ENCODE peak calls at places on chromosomes 4 and X, in seven cellular contexts. One of them, this sample, is unnamed.

GRCh38 chr4:173128199-173128890 is 40.3 kb upstream of the GALNT7 start:
- DNase-seq in WERI-Rb-1: no peak
- DNase-seq in upper lobe of right lung: no peak
- DNase-seq in heart left ventricle: no peak
- DNase-seq in cardiac muscle cell: no peak
- DNase-seq in breast epithelium: no peak
- DNase-seq in Karpas-422: no peak
- DNase-seq in this sample: no peak

GRCh38 chr4:169079942-169080827 is 70.1 kb upstream of the CBR4 start:
- DNase-seq in WERI-Rb-1: no peak
- DNase-seq in upper lobe of right lung: peak; percentile 66
- DNase-seq in heart left ventricle: peak; percentile 34
- DNase-seq in cardiac muscle cell: no peak
- DNase-seq in breast epithelium: peak; percentile 56
- DNase-seq in Karpas-422: no peak
- DNase-seq in this sample: no peak

GRCh38 chr4:74671074-74671698 is 123.1 kb downstream of the BTC start:
- DNase-seq in WERI-Rb-1: peak; percentile 61
- DNase-seq in upper lobe of right lung: no peak
- DNase-seq in heart left ventricle: no peak
- DNase-seq in cardiac muscle cell: peak; percentile 67
- DNase-seq in breast epithelium: no peak
- DNase-seq in Karpas-422: peak; percentile 71
- DNase-seq in this sample: no peak

GRCh38 chr4:154189346-154189745 is 302.3 kb downstream of the DCHS2 start:
- DNase-seq in WERI-Rb-1: no peak
- DNase-seq in upper lobe of right lung: no peak
- DNase-seq in heart left ventricle: no peak
- DNase-seq in cardiac muscle cell: no peak
- DNase-seq in breast epithelium: no peak
- DNase-seq in Karpas-422: no peak
- DNase-seq in this sample: no peak

GRCh38 chr4:80963051-80963450 is 67.5 kb upstream of the BMP3 start:
- DNase-seq in WERI-Rb-1: no peak
- DNase-seq in upper lobe of right lung: no peak
- DNase-seq in heart left ventricle: no peak
- DNase-seq in cardiac muscle cell: no peak
- DNase-seq in breast epithelium: no peak
- DNase-seq in Karpas-422: no peak
- DNase-seq in this sample: no peak

GRCh38 chr4:139872274-139872673 is 206.7 kb downstream of the MGST2 start:
- DNase-seq in WERI-Rb-1: no peak
- DNase-seq in upper lobe of right lung: no peak
- DNase-seq in heart left ventricle: no peak
- DNase-seq in cardiac muscle cell: no peak
- DNase-seq in breast epithelium: no peak
- DNase-seq in Karpas-422: peak; percentile 67
- DNase-seq in this sample: no peak

GRCh38 chrX:64977051-64977450 is 801 bp upstream of the ZC4H2 start:
- DNase-seq in WERI-Rb-1: no peak
- DNase-seq in upper lobe of right lung: no peak
- DNase-seq in heart left ventricle: no peak
- DNase-seq in cardiac muscle cell: no peak
- DNase-seq in breast epithelium: no peak
- DNase-seq in Karpas-422: no peak
- DNase-seq in this sample: no peak

GRCh38 chr4:92600638-92601037 is 296.9 kb downstream of the GRID2 start:
- DNase-seq in WERI-Rb-1: peak; percentile 35
- DNase-seq in upper lobe of right lung: peak; percentile 39
- DNase-seq in heart left ventricle: no peak
- DNase-seq in cardiac muscle cell: peak; percentile 1
- DNase-seq in breast epithelium: no peak
- DNase-seq in Karpas-422: no peak
- DNase-seq in this sample: no peak

GRCh38 chr4:5890063-5890727 is 2.7 kb downstream of the CRMP1 start:
- DNase-seq in WERI-Rb-1: peak; percentile 97
- DNase-seq in upper lobe of right lung: no peak
- DNase-seq in heart left ventricle: no peak
- DNase-seq in cardiac muscle cell: peak; percentile 72
- DNase-seq in breast epithelium: no peak
- DNase-seq in Karpas-422: no peak
- DNase-seq in this sample: no peak

GRCh38 chr4:92303621-92304027 is at the start of gene GRID2:
- DNase-seq in WERI-Rb-1: peak; percentile 54
- DNase-seq in upper lobe of right lung: peak; percentile 61
- DNase-seq in heart left ventricle: no peak
- DNase-seq in cardiac muscle cell: peak; percentile 62
- DNase-seq in breast epithelium: no peak
- DNase-seq in Karpas-422: no peak
- DNase-seq in this sample: peak; percentile 56

GRCh38 chrX:96438803-96439202 is 245.8 kb upstream of the DIAPH2 start:
- DNase-seq in WERI-Rb-1: no peak
- DNase-seq in upper lobe of right lung: no peak
- DNase-seq in heart left ventricle: no peak
- DNase-seq in cardiac muscle cell: no peak
- DNase-seq in breast epithelium: no peak
- DNase-seq in Karpas-422: no peak
- DNase-seq in this sample: no peak

GRCh38 chr4:28788929-28789490 is 1928.4 kb downstream of the STIM2 start:
- DNase-seq in WERI-Rb-1: no peak
- DNase-seq in upper lobe of right lung: no peak
- DNase-seq in heart left ventricle: no peak
- DNase-seq in cardiac muscle cell: no peak
- DNase-seq in breast epithelium: no peak
- DNase-seq in Karpas-422: no peak
- DNase-seq in this sample: no peak

GRCh38 chrX:49166914-49167739 is 4.6 kb downstream of the MAGIX start:
- DNase-seq in WERI-Rb-1: no peak
- DNase-seq in upper lobe of right lung: peak; percentile 82
- DNase-seq in heart left ventricle: peak; percentile 79
- DNase-seq in cardiac muscle cell: peak; percentile 53
- DNase-seq in breast epithelium: no peak
- DNase-seq in Karpas-422: peak; percentile 65
- DNase-seq in this sample: no peak

GRCh38 chrX:643911-644303 is 13.3 kb downstream of the SHOX start:
- DNase-seq in WERI-Rb-1: no peak
- DNase-seq in upper lobe of right lung: no peak
- DNase-seq in heart left ventricle: no peak
- DNase-seq in cardiac muscle cell: no peak
- DNase-seq in breast epithelium: no peak
- DNase-seq in Karpas-422: no peak
- DNase-seq in this sample: no peak

GRCh38 chr4:51880016-51880915 is 37.3 kb downstream of the DCUN1D4 start:
- DNase-seq in WERI-Rb-1: no peak
- DNase-seq in upper lobe of right lung: no peak
- DNase-seq in heart left ventricle: no peak
- DNase-seq in cardiac muscle cell: no peak
- DNase-seq in breast epithelium: no peak
- DNase-seq in Karpas-422: no peak
- DNase-seq in this sample: no peak

GRCh38 chr4:84915396-84915780 is 51.1 kb downstream of the WDFY3 start:
- DNase-seq in WERI-Rb-1: no peak
- DNase-seq in upper lobe of right lung: no peak
- DNase-seq in heart left ventricle: no peak
- DNase-seq in cardiac muscle cell: no peak
- DNase-seq in breast epithelium: no peak
- DNase-seq in Karpas-422: no peak
- DNase-seq in this sample: no peak

GRCh38 chr4:84913176-84913575 is 53.3 kb downstream of the WDFY3 start:
- DNase-seq in WERI-Rb-1: no peak
- DNase-seq in upper lobe of right lung: no peak
- DNase-seq in heart left ventricle: no peak
- DNase-seq in cardiac muscle cell: no peak
- DNase-seq in breast epithelium: no peak
- DNase-seq in Karpas-422: no peak
- DNase-seq in this sample: no peak

GRCh38 chr4:84914686-84915395 is 51.6 kb downstream of the WDFY3 start:
- DNase-seq in WERI-Rb-1: no peak
- DNase-seq in upper lobe of right lung: no peak
- DNase-seq in heart left ventricle: no peak
- DNase-seq in cardiac muscle cell: no peak
- DNase-seq in breast epithelium: no peak
- DNase-seq in Karpas-422: no peak
- DNase-seq in this sample: no peak

GRCh38 chr4:84916233-84916632 is 50.3 kb downstream of the WDFY3 start:
- DNase-seq in WERI-Rb-1: no peak
- DNase-seq in upper lobe of right lung: no peak
- DNase-seq in heart left ventricle: no peak
- DNase-seq in cardiac muscle cell: no peak
- DNase-seq in breast epithelium: no peak
- DNase-seq in Karpas-422: no peak
- DNase-seq in this sample: no peak

DNA sequence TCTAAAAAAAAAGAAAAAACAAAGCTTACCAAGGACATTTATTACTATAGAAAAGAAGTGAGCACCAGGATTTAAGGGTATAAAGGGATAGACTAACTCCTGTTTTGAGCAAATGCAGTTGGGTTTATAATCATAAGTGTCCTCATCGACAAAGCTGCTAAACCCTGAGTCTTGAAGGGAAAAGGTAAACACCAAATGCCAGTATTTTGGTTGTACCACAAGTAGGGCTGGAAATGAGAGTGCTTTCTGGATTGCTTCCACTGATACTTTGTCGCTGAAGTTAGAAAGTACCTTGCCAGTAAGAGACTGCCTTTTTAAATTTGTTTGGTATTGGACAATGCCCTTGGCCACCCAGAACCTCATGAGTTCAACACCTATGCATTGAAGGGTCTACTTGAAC is 53.7 kb downstream of the WDFY3 start:
- DNase-seq in WERI-Rb-1: no peak
- DNase-seq in upper lobe of right lung: no peak
- DNase-seq in heart left ventricle: no peak
- DNase-seq in cardiac muscle cell: no peak
- DNase-seq in breast epithelium: no peak
- DNase-seq in Karpas-422: no peak
- DNase-seq in this sample: no peak
- H3K27ac ChIP-seq in WERI-Rb-1: no peak overlapping the region
- H3K27ac ChIP-seq in upper lobe of right lung: no peak overlapping the region
- H3K27ac ChIP-seq in heart left ventricle: no peak overlapping the region
- H3K27ac ChIP-seq in cardiac muscle cell: no peak overlapping the region
- H3K27ac ChIP-seq in breast epithelium: no peak overlapping the region
- H3K27ac ChIP-seq in Karpas-422: no peak overlapping the region
- H3K27ac ChIP-seq in this sample: no peak overlapping the region

GRCh38 chrX:114058988-114059418 is 524.9 kb upstream of the HTR2C start:
- DNase-seq in WERI-Rb-1: no peak
- DNase-seq in upper lobe of right lung: no peak
- DNase-seq in heart left ventricle: no peak
- DNase-seq in cardiac muscle cell: no peak
- DNase-seq in breast epithelium: no peak
- DNase-seq in Karpas-422: no peak
- DNase-seq in this sample: no peak
- H3K27ac ChIP-seq in WERI-Rb-1: no peak overlapping the region
- H3K27ac ChIP-seq in upper lobe of right lung: no peak overlapping the region
- H3K27ac ChIP-seq in heart left ventricle: no peak overlapping the region
- H3K27ac ChIP-seq in cardiac muscle cell: no peak overlapping the region
- H3K27ac ChIP-seq in breast epithelium: no peak overlapping the region
- H3K27ac ChIP-seq in Karpas-422: no peak overlapping the region
- H3K27ac ChIP-seq in this sample: no peak overlapping the region

GRCh38 chrX:80765226-80765625 is 44.5 kb downstream of the BRWD3 start:
- DNase-seq in WERI-Rb-1: no peak
- DNase-seq in upper lobe of right lung: no peak
- DNase-seq in heart left ventricle: no peak
- DNase-seq in cardiac muscle cell: no peak
- DNase-seq in breast epithelium: no peak
- DNase-seq in Karpas-422: no peak
- DNase-seq in this sample: no peak
- H3K27ac ChIP-seq in WERI-Rb-1: no peak overlapping the region
- H3K27ac ChIP-seq in upper lobe of right lung: no peak overlapping the region
- H3K27ac ChIP-seq in heart left ventricle: no peak overlapping the region
- H3K27ac ChIP-seq in cardiac muscle cell: no peak overlapping the region
- H3K27ac ChIP-seq in breast epithelium: no peak overlapping the region
- H3K27ac ChIP-seq in Karpas-422: no peak overlapping the region
- H3K27ac ChIP-seq in this sample: no peak overlapping the region

GRCh38 chr4:147318581-147318980 is 162.3 kb upstream of the EDNRA start:
- DNase-seq in WERI-Rb-1: no peak
- DNase-seq in upper lobe of right lung: no peak
- DNase-seq in heart left ventricle: no peak
- DNase-seq in cardiac muscle cell: no peak
- DNase-seq in breast epithelium: no peak
- DNase-seq in Karpas-422: peak; percentile 21
- DNase-seq in this sample: no peak
- H3K27ac ChIP-seq in WERI-Rb-1: no peak overlapping the region
- H3K27ac ChIP-seq in upper lobe of right lung: no peak overlapping the region
- H3K27ac ChIP-seq in heart left ventricle: no peak overlapping the region
- H3K27ac ChIP-seq in cardiac muscle cell: no peak overlapping the region
- H3K27ac ChIP-seq in breast epithelium: no peak overlapping the region
- H3K27ac ChIP-seq in Karpas-422: no peak overlapping the region
- H3K27ac ChIP-seq in this sample: no peak overlapping the region

GRCh38 chrX:47573334-47574095 is 8.7 kb upstream of the TIMP1 start:
- DNase-seq in WERI-Rb-1: no peak
- DNase-seq in upper lobe of right lung: no peak
- DNase-seq in heart left ventricle: peak; percentile 73
- DNase-seq in cardiac muscle cell: peak; percentile 75
- DNase-seq in breast epithelium: no peak
- DNase-seq in Karpas-422: peak; percentile 27
- DNase-seq in this sample: no peak
- H3K27ac ChIP-seq in WERI-Rb-1: no peak overlapping the region
- H3K27ac ChIP-seq in upper lobe of right lung: peak overlapping the region; percentile 24
- H3K27ac ChIP-seq in heart left ventricle: peak overlapping the region; percentile 59
- H3K27ac ChIP-seq in cardiac muscle cell: peak overlapping the region; percentile 97
- H3K27ac ChIP-seq in breast epithelium: peak overlapping the region; percentile 69
- H3K27ac ChIP-seq in Karpas-422: no peak overlapping the region
- H3K27ac ChIP-seq in this sample: no peak overlapping the region

GRCh38 chrX:10164879-10165278 is 8.1 kb downstream of the CLCN4 start:
- DNase-seq in WERI-Rb-1: no peak
- DNase-seq in upper lobe of right lung: no peak
- DNase-seq in heart left ventricle: no peak
- DNase-seq in cardiac muscle cell: no peak
- DNase-seq in breast epithelium: no peak
- DNase-seq in Karpas-422: no peak
- DNase-seq in this sample: no peak
- H3K27ac ChIP-seq in WERI-Rb-1: no peak overlapping the region
- H3K27ac ChIP-seq in upper lobe of right lung: no peak overlapping the region
- H3K27ac ChIP-seq in heart left ventricle: no peak overlapping the region
- H3K27ac ChIP-seq in cardiac muscle cell: no peak overlapping the region
- H3K27ac ChIP-seq in breast epithelium: no peak overlapping the region
- H3K27ac ChIP-seq in Karpas-422: no peak overlapping the region
- H3K27ac ChIP-seq in this sample: peak overlapping the region; percentile 21